ENCODE peak calls at places on chromosomes 1 and 21, in six cellular contexts. One of them, this sample, is unnamed.
A peak's percentile ranks its signal among the peaks of the same experiment; 100 is the strongest.

GRCh38 chr1:243408479-243408878 is 152.6 kb downstream of the SDCCAG8 start:
- DNase-seq in activated effector memory CD4-positive, alpha-beta T cell treated with anti-CD3 and anti-CD28 coated beads, Interleukin-2, amount 50 U/mL, for 16 hours: no peak
- DNase-seq in activated T-helper 1 cell treated with anti-CD3 and anti-CD28 coated beads, Interleukin-2, amount 50 U/mL, for 16 hours: no peak
- DNase-seq in activated CD8-positive, alpha-beta T cell treated with anti-CD3 and anti-CD28 coated beads for 36 hours: no peak
- DNase-seq in mucosa of descending colon: no peak
- DNase-seq in AG09309: no peak
- DNase-seq in this sample: no peak

GRCh38 chr1:111476761-111477309 is 3.1 kb downstream of the C1orf162 start:
- DNase-seq in activated effector memory CD4-positive, alpha-beta T cell treated with anti-CD3 and anti-CD28 coated beads, Interleukin-2, amount 50 U/mL, for 16 hours: peak; percentile 72
- DNase-seq in activated T-helper 1 cell treated with anti-CD3 and anti-CD28 coated beads, Interleukin-2, amount 50 U/mL, for 16 hours: no peak
- DNase-seq in activated CD8-positive, alpha-beta T cell treated with anti-CD3 and anti-CD28 coated beads for 36 hours: peak; percentile 64
- DNase-seq in mucosa of descending colon: peak; percentile 21
- DNase-seq in AG09309: no peak
- DNase-seq in this sample: no peak

GRCh38 chr1:31515936-31516335 is 60.4 kb upstream of the TINAGL1 start:
- DNase-seq in activated effector memory CD4-positive, alpha-beta T cell treated with anti-CD3 and anti-CD28 coated beads, Interleukin-2, amount 50 U/mL, for 16 hours: no peak
- DNase-seq in activated T-helper 1 cell treated with anti-CD3 and anti-CD28 coated beads, Interleukin-2, amount 50 U/mL, for 16 hours: no peak
- DNase-seq in activated CD8-positive, alpha-beta T cell treated with anti-CD3 and anti-CD28 coated beads for 36 hours: no peak
- DNase-seq in mucosa of descending colon: no peak
- DNase-seq in AG09309: no peak
- DNase-seq in this sample: no peak

GRCh38 chr1:54245501-54245900 is 45.5 kb downstream of the MRPL37 start:
- DNase-seq in activated effector memory CD4-positive, alpha-beta T cell treated with anti-CD3 and anti-CD28 coated beads, Interleukin-2, amount 50 U/mL, for 16 hours: no peak
- DNase-seq in activated T-helper 1 cell treated with anti-CD3 and anti-CD28 coated beads, Interleukin-2, amount 50 U/mL, for 16 hours: no peak
- DNase-seq in activated CD8-positive, alpha-beta T cell treated with anti-CD3 and anti-CD28 coated beads for 36 hours: no peak
- DNase-seq in mucosa of descending colon: no peak
- DNase-seq in AG09309: no peak
- DNase-seq in this sample: no peak

GRCh38 chr1:82059931-82060330 is 259.2 kb downstream of the ADGRL2 start:
- DNase-seq in activated effector memory CD4-positive, alpha-beta T cell treated with anti-CD3 and anti-CD28 coated beads, Interleukin-2, amount 50 U/mL, for 16 hours: no peak
- DNase-seq in activated T-helper 1 cell treated with anti-CD3 and anti-CD28 coated beads, Interleukin-2, amount 50 U/mL, for 16 hours: no peak
- DNase-seq in activated CD8-positive, alpha-beta T cell treated with anti-CD3 and anti-CD28 coated beads for 36 hours: no peak
- DNase-seq in mucosa of descending colon: no peak
- DNase-seq in AG09309: no peak
- DNase-seq in this sample: no peak

GRCh38 chr1:182101415-182102041 is 40.0 kb upstream of the ZNF648 start:
- DNase-seq in activated effector memory CD4-positive, alpha-beta T cell treated with anti-CD3 and anti-CD28 coated beads, Interleukin-2, amount 50 U/mL, for 16 hours: no peak
- DNase-seq in activated T-helper 1 cell treated with anti-CD3 and anti-CD28 coated beads, Interleukin-2, amount 50 U/mL, for 16 hours: no peak
- DNase-seq in activated CD8-positive, alpha-beta T cell treated with anti-CD3 and anti-CD28 coated beads for 36 hours: no peak
- DNase-seq in mucosa of descending colon: no peak
- DNase-seq in AG09309: no peak
- DNase-seq in this sample: no peak

GRCh38 chr1:184407816-184408510 is 21.1 kb downstream of the C1orf21 start:
- DNase-seq in activated effector memory CD4-positive, alpha-beta T cell treated with anti-CD3 and anti-CD28 coated beads, Interleukin-2, amount 50 U/mL, for 16 hours: no peak
- DNase-seq in activated T-helper 1 cell treated with anti-CD3 and anti-CD28 coated beads, Interleukin-2, amount 50 U/mL, for 16 hours: no peak
- DNase-seq in activated CD8-positive, alpha-beta T cell treated with anti-CD3 and anti-CD28 coated beads for 36 hours: no peak
- DNase-seq in mucosa of descending colon: no peak
- DNase-seq in AG09309: no peak
- DNase-seq in this sample: no peak

GRCh38 chr21:34669149-34669879 is 520 bp downstream of the CLIC6 start:
- DNase-seq in activated effector memory CD4-positive, alpha-beta T cell treated with anti-CD3 and anti-CD28 coated beads, Interleukin-2, amount 50 U/mL, for 16 hours: peak; percentile 64
- DNase-seq in activated T-helper 1 cell treated with anti-CD3 and anti-CD28 coated beads, Interleukin-2, amount 50 U/mL, for 16 hours: no peak
- DNase-seq in activated CD8-positive, alpha-beta T cell treated with anti-CD3 and anti-CD28 coated beads for 36 hours: peak; percentile 59
- DNase-seq in mucosa of descending colon: no peak
- DNase-seq in AG09309: no peak
- DNase-seq in this sample: no peak

GRCh38 chr1:241857131-241857530 is 9.1 kb downstream of the EXO1 start:
- DNase-seq in activated effector memory CD4-positive, alpha-beta T cell treated with anti-CD3 and anti-CD28 coated beads, Interleukin-2, amount 50 U/mL, for 16 hours: no peak
- DNase-seq in activated T-helper 1 cell treated with anti-CD3 and anti-CD28 coated beads, Interleukin-2, amount 50 U/mL, for 16 hours: no peak
- DNase-seq in activated CD8-positive, alpha-beta T cell treated with anti-CD3 and anti-CD28 coated beads for 36 hours: no peak
- DNase-seq in mucosa of descending colon: no peak
- DNase-seq in AG09309: no peak
- DNase-seq in this sample: no peak

GRCh38 chr1:14326857-14327256 is 271.6 kb upstream of the KAZN start:
- DNase-seq in activated effector memory CD4-positive, alpha-beta T cell treated with anti-CD3 and anti-CD28 coated beads, Interleukin-2, amount 50 U/mL, for 16 hours: no peak
- DNase-seq in activated T-helper 1 cell treated with anti-CD3 and anti-CD28 coated beads, Interleukin-2, amount 50 U/mL, for 16 hours: no peak
- DNase-seq in activated CD8-positive, alpha-beta T cell treated with anti-CD3 and anti-CD28 coated beads for 36 hours: no peak
- DNase-seq in mucosa of descending colon: no peak
- DNase-seq in AG09309: no peak
- DNase-seq in this sample: no peak

GRCh38 chr1:35883681-35884155 is 709 bp downstream of the AGO1 start:
- DNase-seq in activated effector memory CD4-positive, alpha-beta T cell treated with anti-CD3 and anti-CD28 coated beads, Interleukin-2, amount 50 U/mL, for 16 hours: peak; percentile 81
- DNase-seq in activated T-helper 1 cell treated with anti-CD3 and anti-CD28 coated beads, Interleukin-2, amount 50 U/mL, for 16 hours: peak; percentile 39
- DNase-seq in activated CD8-positive, alpha-beta T cell treated with anti-CD3 and anti-CD28 coated beads for 36 hours: peak; percentile 62
- DNase-seq in mucosa of descending colon: peak; percentile 62
- DNase-seq in AG09309: no peak
- DNase-seq in this sample: peak; percentile 93

GRCh38 chr1:25031601-25031965 is 101.5 kb upstream of the RUNX3 start:
- DNase-seq in activated effector memory CD4-positive, alpha-beta T cell treated with anti-CD3 and anti-CD28 coated beads, Interleukin-2, amount 50 U/mL, for 16 hours: peak; percentile 83
- DNase-seq in activated T-helper 1 cell treated with anti-CD3 and anti-CD28 coated beads, Interleukin-2, amount 50 U/mL, for 16 hours: no peak
- DNase-seq in activated CD8-positive, alpha-beta T cell treated with anti-CD3 and anti-CD28 coated beads for 36 hours: peak; percentile 90
- DNase-seq in mucosa of descending colon: no peak
- DNase-seq in AG09309: no peak
- DNase-seq in this sample: no peak

GRCh38 chr1:24830680-24831272 is 85.5 kb downstream of the CLIC4 start:
- DNase-seq in activated effector memory CD4-positive, alpha-beta T cell treated with anti-CD3 and anti-CD28 coated beads, Interleukin-2, amount 50 U/mL, for 16 hours: no peak
- DNase-seq in activated T-helper 1 cell treated with anti-CD3 and anti-CD28 coated beads, Interleukin-2, amount 50 U/mL, for 16 hours: no peak
- DNase-seq in activated CD8-positive, alpha-beta T cell treated with anti-CD3 and anti-CD28 coated beads for 36 hours: no peak
- DNase-seq in mucosa of descending colon: no peak
- DNase-seq in AG09309: peak; percentile 37
- DNase-seq in this sample: no peak

GRCh38 chr1:44811714-44812151 is 3.4 kb downstream of the BTBD19 start:
- DNase-seq in activated effector memory CD4-positive, alpha-beta T cell treated with anti-CD3 and anti-CD28 coated beads, Interleukin-2, amount 50 U/mL, for 16 hours: peak; percentile 67
- DNase-seq in activated T-helper 1 cell treated with anti-CD3 and anti-CD28 coated beads, Interleukin-2, amount 50 U/mL, for 16 hours: no peak
- DNase-seq in activated CD8-positive, alpha-beta T cell treated with anti-CD3 and anti-CD28 coated beads for 36 hours: peak; percentile 22
- DNase-seq in mucosa of descending colon: no peak
- DNase-seq in AG09309: peak; percentile 75
- DNase-seq in this sample: no peak

GRCh38 chr1:184954232-184954995 is 19.9 kb downstream of the NIBAN1 start:
- DNase-seq in activated effector memory CD4-positive, alpha-beta T cell treated with anti-CD3 and anti-CD28 coated beads, Interleukin-2, amount 50 U/mL, for 16 hours: no peak
- DNase-seq in activated T-helper 1 cell treated with anti-CD3 and anti-CD28 coated beads, Interleukin-2, amount 50 U/mL, for 16 hours: no peak
- DNase-seq in activated CD8-positive, alpha-beta T cell treated with anti-CD3 and anti-CD28 coated beads for 36 hours: peak; percentile 11
- DNase-seq in mucosa of descending colon: no peak
- DNase-seq in AG09309: no peak
- DNase-seq in this sample: no peak

GRCh38 chr1:183278736-183279591 is 92.9 kb downstream of the LAMC2 start:
- DNase-seq in activated effector memory CD4-positive, alpha-beta T cell treated with anti-CD3 and anti-CD28 coated beads, Interleukin-2, amount 50 U/mL, for 16 hours: no peak
- DNase-seq in activated T-helper 1 cell treated with anti-CD3 and anti-CD28 coated beads, Interleukin-2, amount 50 U/mL, for 16 hours: no peak
- DNase-seq in activated CD8-positive, alpha-beta T cell treated with anti-CD3 and anti-CD28 coated beads for 36 hours: no peak
- DNase-seq in mucosa of descending colon: no peak
- DNase-seq in AG09309: peak; percentile 89
- DNase-seq in this sample: no peak

GRCh38 chr21:32653326-32653901 is 41.2 kb upstream of the CFAP298 start:
- DNase-seq in activated effector memory CD4-positive, alpha-beta T cell treated with anti-CD3 and anti-CD28 coated beads, Interleukin-2, amount 50 U/mL, for 16 hours: peak; percentile 66
- DNase-seq in activated T-helper 1 cell treated with anti-CD3 and anti-CD28 coated beads, Interleukin-2, amount 50 U/mL, for 16 hours: no peak
- DNase-seq in activated CD8-positive, alpha-beta T cell treated with anti-CD3 and anti-CD28 coated beads for 36 hours: peak; percentile 51
- DNase-seq in mucosa of descending colon: peak; percentile 51
- DNase-seq in AG09309: no peak
- DNase-seq in this sample: no peak

GRCh38 chr1:108609483-108610066 is 49.7 kb downstream of the EEIG2 start:
- DNase-seq in activated effector memory CD4-positive, alpha-beta T cell treated with anti-CD3 and anti-CD28 coated beads, Interleukin-2, amount 50 U/mL, for 16 hours: no peak
- DNase-seq in activated T-helper 1 cell treated with anti-CD3 and anti-CD28 coated beads, Interleukin-2, amount 50 U/mL, for 16 hours: no peak
- DNase-seq in activated CD8-positive, alpha-beta T cell treated with anti-CD3 and anti-CD28 coated beads for 36 hours: no peak
- DNase-seq in mucosa of descending colon: no peak
- DNase-seq in AG09309: no peak
- DNase-seq in this sample: peak; percentile 59

GRCh38 chr1:162902372-162902771 is 41.4 kb upstream of the CCDC190 start:
- DNase-seq in activated effector memory CD4-positive, alpha-beta T cell treated with anti-CD3 and anti-CD28 coated beads, Interleukin-2, amount 50 U/mL, for 16 hours: no peak
- DNase-seq in activated T-helper 1 cell treated with anti-CD3 and anti-CD28 coated beads, Interleukin-2, amount 50 U/mL, for 16 hours: no peak
- DNase-seq in activated CD8-positive, alpha-beta T cell treated with anti-CD3 and anti-CD28 coated beads for 36 hours: no peak
- DNase-seq in mucosa of descending colon: no peak
- DNase-seq in AG09309: no peak
- DNase-seq in this sample: no peak

GRCh38 chr1:189983156-189983555 is 494.5 kb downstream of the BRINP3 start:
- DNase-seq in activated effector memory CD4-positive, alpha-beta T cell treated with anti-CD3 and anti-CD28 coated beads, Interleukin-2, amount 50 U/mL, for 16 hours: no peak
- DNase-seq in activated T-helper 1 cell treated with anti-CD3 and anti-CD28 coated beads, Interleukin-2, amount 50 U/mL, for 16 hours: no peak
- DNase-seq in activated CD8-positive, alpha-beta T cell treated with anti-CD3 and anti-CD28 coated beads for 36 hours: no peak
- DNase-seq in mucosa of descending colon: no peak
- DNase-seq in AG09309: no peak
- DNase-seq in this sample: no peak

GRCh38 chr1:182198006-182198605 is 136.6 kb upstream of the ZNF648 start:
- DNase-seq in activated effector memory CD4-positive, alpha-beta T cell treated with anti-CD3 and anti-CD28 coated beads, Interleukin-2, amount 50 U/mL, for 16 hours: no peak
- DNase-seq in activated T-helper 1 cell treated with anti-CD3 and anti-CD28 coated beads, Interleukin-2, amount 50 U/mL, for 16 hours: no peak
- DNase-seq in activated CD8-positive, alpha-beta T cell treated with anti-CD3 and anti-CD28 coated beads for 36 hours: no peak
- DNase-seq in mucosa of descending colon: peak; percentile 31
- DNase-seq in AG09309: no peak
- DNase-seq in this sample: no peak

GRCh38 chr1:225539069-225539468 is 111.2 kb upstream of the LBR start:
- DNase-seq in activated effector memory CD4-positive, alpha-beta T cell treated with anti-CD3 and anti-CD28 coated beads, Interleukin-2, amount 50 U/mL, for 16 hours: no peak
- DNase-seq in activated T-helper 1 cell treated with anti-CD3 and anti-CD28 coated beads, Interleukin-2, amount 50 U/mL, for 16 hours: no peak
- DNase-seq in activated CD8-positive, alpha-beta T cell treated with anti-CD3 and anti-CD28 coated beads for 36 hours: no peak
- DNase-seq in mucosa of descending colon: no peak
- DNase-seq in AG09309: no peak
- DNase-seq in this sample: no peak

GRCh38 chr1:21503706-21504377 is 5.4 kb upstream of the ALPL start:
- DNase-seq in activated effector memory CD4-positive, alpha-beta T cell treated with anti-CD3 and anti-CD28 coated beads, Interleukin-2, amount 50 U/mL, for 16 hours: peak; percentile 55
- DNase-seq in activated T-helper 1 cell treated with anti-CD3 and anti-CD28 coated beads, Interleukin-2, amount 50 U/mL, for 16 hours: no peak
- DNase-seq in activated CD8-positive, alpha-beta T cell treated with anti-CD3 and anti-CD28 coated beads for 36 hours: no peak
- DNase-seq in mucosa of descending colon: no peak
- DNase-seq in AG09309: no peak
- DNase-seq in this sample: no peak

GRCh38 chr1:29114654-29115053 is 9.0 kb downstream of the TMEM200B start:
- DNase-seq in activated effector memory CD4-positive, alpha-beta T cell treated with anti-CD3 and anti-CD28 coated beads, Interleukin-2, amount 50 U/mL, for 16 hours: no peak
- DNase-seq in activated T-helper 1 cell treated with anti-CD3 and anti-CD28 coated beads, Interleukin-2, amount 50 U/mL, for 16 hours: no peak
- DNase-seq in activated CD8-positive, alpha-beta T cell treated with anti-CD3 and anti-CD28 coated beads for 36 hours: no peak
- DNase-seq in mucosa of descending colon: no peak
- DNase-seq in AG09309: no peak
- DNase-seq in this sample: no peak

This sample was measured in NCI-H510A.